ENCODE peak calls at places on chromosomes 5 and 9, in six cellular contexts. F, O, P, W, I and S are unnamed samples.

GRCh38 chr5:82168294-82168693 is 109.9 kb downstream of the RPS23 start:
- DNase-seq in F (no peak), O (no peak), P (no peak), W (no peak), I (no peak), S (no peak)

GRCh38 chr5:41736641-41737040 is 133.6 kb downstream of the OXCT1 start:
- DNase-seq in F (no peak), O (no peak), P (no peak), W (peak; percentile 25), I (no peak), S (no peak)

GRCh38 chr5:161085081-161085480 is 233.1 kb upstream of the ATP10B start:
- DNase-seq in F (no peak), O (no peak), P (no peak), W (no peak), I (no peak), S (no peak)

GRCh38 chr5:58366461-58366860 is 93.4 kb downstream of the PLK2 start:
- DNase-seq in F (no peak), O (no peak), P (no peak), W (peak; percentile 7), I (no peak), S (no peak)

GRCh38 chr9:126147186-126147585 is 179.4 kb upstream of the MVB12B start:
- DNase-seq in F (peak; percentile 21), O (no peak), P (no peak), W (no peak), I (peak; percentile 49), S (no peak)

GRCh38 chr5:132528866-132529634 is 14.3 kb downstream of the IL5 start:
- DNase-seq in F (no peak), O (no peak), P (no peak), W (no peak), I (no peak), S (no peak)

GRCh38 chr9:137308102-137308619 is 6.1 kb upstream of the NRARP start:
- DNase-seq in F (peak; percentile 63), O (no peak), P (no peak), W (no peak), I (peak; percentile 67), S (no peak)

GRCh38 chr9:110443146-110443877 is 105.6 kb upstream of the TXNDC8 start:
- DNase-seq in F (no peak), O (no peak), P (no peak), W (peak; percentile 61), I (no peak), S (peak; percentile 35)

GRCh38 chr9:130467371-130467770 is 22.6 kb downstream of the ASS1 start:
- DNase-seq in F (no peak), O (no peak), P (no peak), W (no peak), I (no peak), S (no peak)

GRCh38 chr5:26329562-26330189 is 708.7 kb downstream of the CDH9 start:
- DNase-seq in F (no peak), O (no peak), P (no peak), W (no peak), I (no peak), S (no peak)

GRCh38 chr5:158753354-158753753 is 346.4 kb downstream of the EBF1 start:
- DNase-seq in F (no peak), O (no peak), P (no peak), W (no peak), I (no peak), S (no peak)

GRCh38 chr5:12230659-12231058 is 326.4 kb upstream of the CTNND2 start:
- DNase-seq in F (no peak), O (no peak), P (no peak), W (no peak), I (no peak), S (no peak)

GRCh38 chr5:179668404-179668803 is 12.4 kb downstream of the CBY3 start:
- DNase-seq in F (no peak), O (peak; percentile 52), P (no peak), W (peak; percentile 62), I (no peak), S (peak; percentile 4)

GRCh38 chr9:92964981-92965758 is 17.8 kb downstream of the FGD3 start:
- DNase-seq in F (peak; percentile 77), O (peak; percentile 39), P (peak; percentile 52), W (no peak), I (no peak), S (no peak)

GRCh38 chr9:109401169-109401989 is 80.5 kb upstream of the EPB41L4B start:
- DNase-seq in F (no peak), O (peak; percentile 79), P (no peak), W (peak; percentile 40), I (peak; percentile 76), S (no peak)

GRCh38 chr5:174520420-174521396 is 203.7 kb upstream of the MSX2 start:
- DNase-seq in F (no peak), O (peak; percentile 59), P (no peak), W (no peak), I (no peak), S (no peak)

GRCh38 chr5:120152472-120152871 is 311.6 kb upstream of the PRR16 start:
- DNase-seq in F (no peak), O (no peak), P (no peak), W (peak; percentile 87), I (no peak), S (peak; percentile 72)

GRCh38 chr5:59587489-59588337 is 305.8 kb downstream of the PDE4D start:
- DNase-seq in F (peak; percentile 68), O (peak; percentile 36), P (peak; percentile 28), W (peak; percentile 74), I (peak; percentile 78), S (no peak)

DNA sequence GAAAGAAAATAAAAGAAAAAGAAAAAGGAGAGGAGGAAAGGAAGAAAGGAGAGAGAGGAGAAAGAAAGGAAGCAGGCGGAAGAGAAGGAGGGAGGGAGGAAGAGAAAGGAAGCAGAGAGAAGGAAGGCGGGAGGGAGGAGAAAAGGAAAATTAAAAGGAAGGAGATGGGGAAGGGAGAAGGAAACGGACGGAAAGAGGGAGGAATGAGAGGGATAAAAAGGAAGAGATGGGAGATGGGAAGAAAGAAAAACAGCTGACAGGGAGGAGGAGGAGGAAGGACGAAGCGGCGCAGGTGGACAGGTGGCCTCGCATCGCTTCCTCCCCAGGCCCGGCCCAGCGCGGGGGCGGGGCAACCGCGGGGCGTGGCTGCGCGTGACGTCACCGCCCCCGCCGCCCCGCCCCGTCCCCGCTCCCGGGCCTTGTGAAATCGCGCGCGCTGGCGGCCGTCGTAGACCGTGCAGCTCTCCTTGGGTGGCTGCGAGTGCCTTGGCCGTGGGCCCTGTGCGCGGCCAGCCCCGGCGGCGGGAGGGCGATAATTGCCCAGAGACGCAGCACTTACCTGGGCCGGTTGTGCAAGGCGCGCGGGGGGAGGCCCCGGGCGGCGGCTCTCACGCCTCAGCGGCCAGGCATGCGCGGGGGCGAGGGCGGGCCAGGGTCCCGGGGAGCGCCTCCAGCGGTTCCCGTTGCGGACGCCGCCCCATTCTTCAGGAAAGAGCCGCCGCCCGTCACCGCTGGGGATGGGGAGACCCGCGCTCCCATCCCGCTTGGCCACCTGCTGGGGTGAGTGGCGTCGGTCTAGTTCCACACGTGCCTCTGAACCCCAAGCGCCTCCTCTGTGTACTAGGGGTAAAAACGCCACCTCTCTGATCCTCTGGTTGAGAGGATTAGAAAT is 49.6 kb upstream of the FOXE1 start:
- DNase-seq in F (peak; percentile 96), O (peak; percentile 93), P (peak; percentile 86), W (peak; percentile 9), I (peak; percentile 86), S (no peak)
- TF ChIP-seq CTCF in F (no peak), O (no peak), P (peak; percentile 22), W (no peak), I (peak; percentile 51), S (peak; percentile 12)

GRCh38 chr5:172362755-172363154 is 79.2 kb upstream of the UBTD2 start:
- DNase-seq in F (no peak), O (no peak), P (no peak), W (no peak), I (no peak), S (no peak)
- TF ChIP-seq CTCF in F (no peak), O (no peak), P (no peak), W (no peak), I (no peak), S (no peak)

GRCh38 chr5:1205255-1206180 is 4.1 kb downstream of the SLC6A19 start:
- DNase-seq in F (no peak), O (no peak), P (no peak), W (no peak), I (no peak), S (no peak)

GRCh38 chr5:1203968-1204692 is 2.7 kb downstream of the SLC6A19 start:
- DNase-seq in F (no peak), O (no peak), P (no peak), W (no peak), I (no peak), S (no peak)

GRCh38 chr5:1202798-1203185 is 1.4 kb downstream of the SLC6A19 start:
- DNase-seq in F (no peak), O (no peak), P (no peak), W (no peak), I (no peak), S (no peak)

GRCh38 chr5:1203311-1203967 is 2.0 kb downstream of the SLC6A19 start:
- DNase-seq in F (no peak), O (no peak), P (no peak), W (no peak), I (no peak), S (no peak)

DNA sequence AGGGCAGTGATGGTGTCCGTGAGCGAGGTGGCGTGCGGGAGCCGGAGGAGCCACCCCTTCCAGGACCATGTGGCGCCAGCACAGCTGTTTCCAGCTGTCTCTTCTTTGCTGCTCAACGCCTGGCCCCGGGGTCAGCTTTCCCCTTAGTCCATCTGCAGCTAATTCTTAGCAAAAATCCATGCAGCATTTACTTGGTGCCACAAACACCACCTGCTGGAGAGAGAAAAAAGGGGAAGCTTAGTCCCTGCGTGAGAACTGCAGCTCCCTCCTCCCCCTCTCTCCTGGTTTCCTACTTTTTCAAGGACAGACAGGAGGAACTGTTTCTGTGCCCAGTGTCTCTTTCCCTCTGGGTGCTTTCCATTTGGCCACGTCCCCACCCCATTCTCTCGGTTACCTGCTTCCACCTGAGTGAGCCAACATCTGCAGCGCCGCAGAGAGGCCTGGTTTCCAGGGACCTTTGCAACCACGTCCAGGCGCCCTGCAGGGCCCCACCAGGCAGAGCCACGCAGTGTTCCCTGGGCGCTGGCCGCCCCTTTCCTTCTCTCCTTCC is 3.4 kb downstream of the SLC6A19 start:
- DNase-seq in F (no peak), O (peak; percentile 87), P (no peak), W (peak; percentile 12), I (no peak), S (no peak)
- TF ChIP-seq CTCF in F (peak; percentile 38), O (peak; percentile 82), P (peak; percentile 52), W (peak; percentile 50), I (peak; percentile 70), S (peak; percentile 34)

DNA sequence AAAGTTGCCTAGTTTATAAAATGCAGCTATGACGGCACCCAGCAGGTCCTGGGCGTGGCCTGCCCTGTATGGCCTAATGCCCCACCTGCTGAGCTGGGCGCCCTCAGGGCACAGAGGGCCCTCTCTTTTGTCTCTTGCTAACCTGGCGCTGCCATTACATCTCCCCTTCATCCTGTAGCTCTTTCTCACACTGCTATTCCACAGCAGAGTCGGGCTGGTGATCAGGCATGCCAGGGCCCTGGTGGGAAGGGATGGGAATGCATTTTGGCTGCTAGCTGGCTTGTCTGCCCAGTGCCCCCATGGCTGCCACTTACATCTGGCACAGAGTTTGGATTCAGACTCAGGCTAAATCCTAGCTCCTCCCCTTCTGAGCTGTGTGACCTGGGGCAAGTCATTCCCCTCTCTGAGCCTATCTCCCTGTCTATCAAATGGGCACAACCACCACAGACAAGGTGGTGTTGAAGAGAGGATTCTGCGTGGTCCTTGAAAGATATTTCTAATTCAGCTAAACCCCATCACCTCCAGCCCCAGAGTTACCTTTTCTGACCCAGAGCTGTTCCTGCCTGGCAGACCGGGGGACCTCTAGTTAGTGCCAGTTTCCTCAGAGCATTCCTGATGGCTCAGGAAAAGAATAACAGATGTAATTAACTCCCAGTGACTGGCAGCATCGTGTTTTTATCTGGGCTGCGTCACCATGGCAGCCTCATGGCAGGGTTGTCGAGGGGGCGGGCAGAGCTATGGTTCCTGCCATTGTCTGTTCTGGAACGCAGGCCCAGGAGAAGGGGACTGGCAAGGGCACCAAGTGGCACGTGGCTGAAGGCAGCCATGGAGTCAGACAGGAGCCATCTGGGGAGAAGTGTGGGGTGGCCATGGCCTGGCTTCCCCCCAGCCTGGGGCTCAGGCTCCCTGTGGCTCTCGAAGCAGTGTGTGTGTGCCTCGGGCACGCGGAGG is 6.3 kb downstream of the PRR7 start:
- DNase-seq in F (no peak), O (no peak), P (no peak), W (no peak), I (no peak), S (no peak)
- TF ChIP-seq CTCF in F (no peak), O (no peak), P (no peak), W (no peak), I (peak; percentile 47), S (no peak)